ENCODE peak calls at places on chromosomes 3 and 15, in six cellular contexts. One of them, this sample, is unnamed.

GRCh38 chr15:32033186-32033890 is 3.0 kb downstream of the CHRNA7 start:
- DNase-seq in cardiac muscle cell: no peak
- DNase-seq in cardiac fibroblast: no peak
- DNase-seq in lower lobe of right lung: no peak
- DNase-seq in choroid plexus epithelial cell: no peak
- DNase-seq in adrenal gland: no peak
- DNase-seq in this sample: no peak

GRCh38 chr3:182978387-182978786 is 2.0 kb downstream of the DCUN1D1 start:
- DNase-seq in cardiac muscle cell: no peak
- DNase-seq in cardiac fibroblast: no peak
- DNase-seq in lower lobe of right lung: no peak
- DNase-seq in choroid plexus epithelial cell: no peak
- DNase-seq in adrenal gland: no peak
- DNase-seq in this sample: no peak

GRCh38 chr3:61250784-61251173 is 473 bp downstream of the FHIT start:
- DNase-seq in cardiac muscle cell: no peak
- DNase-seq in cardiac fibroblast: peak; percentile 2
- DNase-seq in lower lobe of right lung: no peak
- DNase-seq in choroid plexus epithelial cell: peak; percentile 9
- DNase-seq in adrenal gland: peak; percentile 58
- DNase-seq in this sample: peak; percentile 4

GRCh38 chr15:39140060-39140604 is 440.7 kb upstream of the THBS1 start:
- DNase-seq in cardiac muscle cell: peak; percentile 58
- DNase-seq in cardiac fibroblast: peak; percentile 94
- DNase-seq in lower lobe of right lung: no peak
- DNase-seq in choroid plexus epithelial cell: peak; percentile 92
- DNase-seq in adrenal gland: peak; percentile 16
- DNase-seq in this sample: peak; percentile 92

GRCh38 chr3:52429779-52430415 is 15.0 kb downstream of the SEMA3G start:
- DNase-seq in cardiac muscle cell: no peak
- DNase-seq in cardiac fibroblast: no peak
- DNase-seq in lower lobe of right lung: no peak
- DNase-seq in choroid plexus epithelial cell: no peak
- DNase-seq in adrenal gland: no peak
- DNase-seq in this sample: no peak

GRCh38 chr3:113441051-113441770 is at the start of gene CFAP44:
- DNase-seq in cardiac muscle cell: peak; percentile 60
- DNase-seq in cardiac fibroblast: peak; percentile 86
- DNase-seq in lower lobe of right lung: peak; percentile 74
- DNase-seq in choroid plexus epithelial cell: peak; percentile 87
- DNase-seq in adrenal gland: peak; percentile 88
- DNase-seq in this sample: peak; percentile 25

GRCh38 chr3:62587579-62588031 is 214.3 kb upstream of the FEZF2 start:
- DNase-seq in cardiac muscle cell: no peak
- DNase-seq in cardiac fibroblast: peak; percentile 73
- DNase-seq in lower lobe of right lung: no peak
- DNase-seq in choroid plexus epithelial cell: peak; percentile 77
- DNase-seq in adrenal gland: no peak
- DNase-seq in this sample: peak; percentile 58

GRCh38 chr3:197203714-197204146 is 94.7 kb downstream of the DLG1 start:
- DNase-seq in cardiac muscle cell: no peak
- DNase-seq in cardiac fibroblast: no peak
- DNase-seq in lower lobe of right lung: no peak
- DNase-seq in choroid plexus epithelial cell: no peak
- DNase-seq in adrenal gland: no peak
- DNase-seq in this sample: no peak

GRCh38 chr3:194305356-194306108 is 45.6 kb downstream of the CPN2 start:
- DNase-seq in cardiac muscle cell: no peak
- DNase-seq in cardiac fibroblast: no peak
- DNase-seq in lower lobe of right lung: no peak
- DNase-seq in choroid plexus epithelial cell: no peak
- DNase-seq in adrenal gland: no peak
- DNase-seq in this sample: no peak

GRCh38 chr3:196246612-196247308 is 30.4 kb downstream of the SLC51A start:
- DNase-seq in cardiac muscle cell: no peak
- DNase-seq in cardiac fibroblast: no peak
- DNase-seq in lower lobe of right lung: no peak
- DNase-seq in choroid plexus epithelial cell: peak; percentile 62
- DNase-seq in adrenal gland: no peak
- DNase-seq in this sample: peak; percentile 54

GRCh38 chr3:55329849-55330248 is 157.3 kb downstream of the WNT5A start:
- DNase-seq in cardiac muscle cell: no peak
- DNase-seq in cardiac fibroblast: peak; percentile 71
- DNase-seq in lower lobe of right lung: no peak
- DNase-seq in choroid plexus epithelial cell: peak; percentile 95
- DNase-seq in adrenal gland: no peak
- DNase-seq in this sample: peak; percentile 92

GRCh38 chr3:87206070-87206469 is 21.0 kb upstream of the CHMP2B start:
- DNase-seq in cardiac muscle cell: no peak
- DNase-seq in cardiac fibroblast: peak; percentile 63
- DNase-seq in lower lobe of right lung: no peak
- DNase-seq in choroid plexus epithelial cell: peak; percentile 79
- DNase-seq in adrenal gland: no peak
- DNase-seq in this sample: peak; percentile 85

GRCh38 chr3:96814581-96815567 is at the start of gene EPHA6:
- DNase-seq in cardiac muscle cell: peak; percentile 15
- DNase-seq in cardiac fibroblast: no peak
- DNase-seq in lower lobe of right lung: no peak
- DNase-seq in choroid plexus epithelial cell: no peak
- DNase-seq in adrenal gland: no peak
- DNase-seq in this sample: no peak

GRCh38 chr3:96813820-96814580 is 394 bp upstream of the EPHA6 start:
- DNase-seq in cardiac muscle cell: peak; percentile 64
- DNase-seq in cardiac fibroblast: peak; percentile 45
- DNase-seq in lower lobe of right lung: peak; percentile 53
- DNase-seq in choroid plexus epithelial cell: peak; percentile 40
- DNase-seq in adrenal gland: no peak
- DNase-seq in this sample: peak; percentile 26

DNA sequence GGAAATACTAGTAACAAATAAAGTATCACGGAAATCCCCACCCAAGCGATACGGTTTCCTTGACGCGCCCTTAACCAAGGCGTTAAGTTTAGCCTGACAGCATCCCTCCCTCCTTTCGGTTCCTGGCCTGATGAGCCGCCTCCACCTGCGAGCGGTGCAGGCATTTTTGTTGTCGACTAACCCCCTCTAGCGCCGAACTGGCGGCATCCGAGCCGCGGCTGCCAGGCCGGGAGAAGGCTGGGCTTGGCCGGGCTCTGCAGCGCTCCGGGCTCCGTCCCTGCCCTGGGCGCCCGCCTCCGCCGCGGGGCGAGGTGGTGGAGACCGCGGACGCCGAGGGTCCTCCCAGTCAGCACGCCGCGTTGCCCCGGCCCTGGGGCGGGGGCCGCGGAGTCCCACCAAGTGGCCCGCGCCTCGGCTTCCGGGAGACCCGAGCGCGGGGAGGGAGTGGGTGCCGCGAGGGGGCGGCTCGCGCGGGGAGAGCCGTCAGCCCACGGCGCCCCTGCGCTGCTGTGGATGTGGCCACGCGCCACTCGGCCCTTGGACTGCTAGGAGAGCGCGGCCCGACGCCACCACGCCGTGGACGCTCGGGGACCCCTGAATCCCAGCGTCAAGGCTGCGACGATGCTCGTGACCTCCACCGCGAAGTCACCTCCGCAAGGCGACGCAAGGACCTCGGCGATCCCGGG is 1.1 kb upstream of the EPHA6 start:
- DNase-seq in cardiac muscle cell: peak; percentile 87
- DNase-seq in cardiac fibroblast: peak; percentile 68
- DNase-seq in lower lobe of right lung: peak; percentile 65
- DNase-seq in choroid plexus epithelial cell: peak; percentile 68
- DNase-seq in adrenal gland: peak; percentile 65
- DNase-seq in this sample: peak; percentile 44
- TF ChIP-seq CTCF in cardiac muscle cell: peak; percentile 66
- TF ChIP-seq CTCF in cardiac fibroblast: peak; percentile 62
- TF ChIP-seq CTCF in lower lobe of right lung: peak; percentile 55
- TF ChIP-seq CTCF in choroid plexus epithelial cell: peak; percentile 72
- TF ChIP-seq CTCF in adrenal gland: peak; percentile 44
- TF ChIP-seq CTCF in this sample: peak; percentile 59

DNA sequence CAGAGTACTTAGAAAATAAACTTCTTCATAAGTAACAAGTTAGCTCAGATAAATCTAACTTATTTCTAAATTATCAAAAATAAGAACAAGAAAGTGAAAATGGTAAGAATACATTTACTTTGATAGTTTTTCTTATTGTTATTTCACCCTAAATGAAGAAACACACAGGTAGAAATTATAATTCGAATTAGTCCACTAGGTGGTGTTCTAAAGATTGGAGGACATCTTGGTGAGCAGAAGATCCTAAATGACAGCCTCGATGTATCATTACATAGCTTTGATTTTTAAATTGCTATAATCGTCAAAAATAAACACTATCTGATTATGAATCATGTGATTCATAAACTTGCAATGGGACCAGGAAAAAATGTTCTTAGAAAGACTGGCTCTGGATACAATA is 280.8 kb upstream of the UBE2E2 start:
- DNase-seq in cardiac muscle cell: no peak
- DNase-seq in cardiac fibroblast: peak; percentile 22
- DNase-seq in lower lobe of right lung: no peak
- DNase-seq in choroid plexus epithelial cell: peak; percentile 44
- DNase-seq in adrenal gland: no peak
- DNase-seq in this sample: peak; percentile 29
- TF ChIP-seq CTCF in cardiac muscle cell: peak; percentile 29
- TF ChIP-seq CTCF in cardiac fibroblast: peak; percentile 25
- TF ChIP-seq CTCF in lower lobe of right lung: no peak
- TF ChIP-seq CTCF in choroid plexus epithelial cell: peak; percentile 39
- TF ChIP-seq CTCF in adrenal gland: no peak
- TF ChIP-seq CTCF in this sample: peak; percentile 31

DNA sequence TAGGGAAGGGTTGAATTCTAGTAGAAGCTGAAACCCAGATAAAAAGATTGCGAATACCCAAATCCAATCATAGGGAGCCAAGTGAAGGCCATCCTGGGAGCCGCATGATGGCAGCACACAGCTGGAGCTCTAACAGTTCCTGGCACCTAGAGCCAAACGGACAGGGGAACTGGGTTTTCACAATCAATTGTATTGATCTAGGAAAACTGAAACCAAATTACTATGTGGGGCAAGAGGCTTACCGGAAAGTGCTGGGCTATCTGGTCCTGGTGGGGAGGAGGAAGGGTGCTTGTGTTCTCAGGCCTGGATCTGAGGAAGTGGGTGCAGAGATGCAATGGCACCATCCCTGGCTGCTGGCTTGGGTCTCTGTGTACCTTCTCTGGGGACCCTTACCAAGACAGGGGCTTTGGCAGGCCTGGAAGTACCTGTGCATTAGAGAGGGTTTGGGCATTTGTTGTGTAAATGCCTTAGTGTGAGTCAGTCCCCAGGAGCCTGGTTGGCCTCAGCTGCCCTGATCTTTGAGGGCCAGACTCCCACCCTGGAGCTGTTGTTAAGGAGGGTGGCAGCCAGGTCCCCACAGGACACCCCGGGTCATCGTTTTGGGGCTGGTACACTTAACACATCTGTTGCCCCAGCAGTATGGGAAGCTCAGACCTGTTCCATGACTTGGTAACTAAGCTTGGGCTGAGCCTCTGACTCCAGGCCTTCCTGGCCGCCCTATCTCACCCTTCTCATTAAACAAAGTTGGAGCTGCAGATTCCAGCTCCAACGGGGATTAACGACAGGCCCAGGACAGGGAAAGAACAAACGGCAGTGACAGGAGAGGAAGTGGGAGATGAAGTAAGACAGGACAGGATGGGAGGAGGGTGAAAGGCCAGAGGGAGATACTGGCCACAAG is 8.9 kb upstream of the FURIN start:
- DNase-seq in cardiac muscle cell: peak; percentile 30
- DNase-seq in cardiac fibroblast: no peak
- DNase-seq in lower lobe of right lung: no peak
- DNase-seq in choroid plexus epithelial cell: no peak
- DNase-seq in adrenal gland: no peak
- DNase-seq in this sample: no peak
- TF ChIP-seq CTCF in cardiac muscle cell: no peak
- TF ChIP-seq CTCF in cardiac fibroblast: no peak
- TF ChIP-seq CTCF in lower lobe of right lung: no peak
- TF ChIP-seq CTCF in choroid plexus epithelial cell: no peak
- TF ChIP-seq CTCF in adrenal gland: peak; percentile 25
- TF ChIP-seq CTCF in this sample: peak; percentile 14

GRCh38 chr3:48982686-48983085 is 7.4 kb upstream of the P4HTM start:
- DNase-seq in cardiac muscle cell: no peak
- DNase-seq in cardiac fibroblast: no peak
- DNase-seq in lower lobe of right lung: no peak
- DNase-seq in choroid plexus epithelial cell: no peak
- DNase-seq in adrenal gland: no peak
- DNase-seq in this sample: no peak
- TF ChIP-seq CTCF in cardiac muscle cell: no peak
- TF ChIP-seq CTCF in cardiac fibroblast: no peak
- TF ChIP-seq CTCF in lower lobe of right lung: no peak
- TF ChIP-seq CTCF in choroid plexus epithelial cell: no peak
- TF ChIP-seq CTCF in adrenal gland: no peak
- TF ChIP-seq CTCF in this sample: no peak

GRCh38 chr15:74460903-74461846 is at the start of gene UBL7:
- DNase-seq in cardiac muscle cell: peak; percentile 99
- DNase-seq in cardiac fibroblast: peak; percentile 97
- DNase-seq in lower lobe of right lung: peak; percentile 98
- DNase-seq in choroid plexus epithelial cell: peak; percentile 97
- DNase-seq in adrenal gland: peak; percentile 98
- DNase-seq in this sample: peak; percentile 94
- TF ChIP-seq CTCF in cardiac muscle cell: peak; percentile 35
- TF ChIP-seq CTCF in cardiac fibroblast: peak; percentile 9
- TF ChIP-seq CTCF in lower lobe of right lung: peak; percentile 36
- TF ChIP-seq CTCF in choroid plexus epithelial cell: peak; percentile 34
- TF ChIP-seq CTCF in adrenal gland: no peak
- TF ChIP-seq CTCF in this sample: peak; percentile 37